ENCODE peak calls at places on chromosomes 11 and 22, in six cellular contexts. A is HepG2, T is AG09319, B is AG04450, W is GM13976, J is H9. I is an unnamed sample.
A peak's percentile ranks its signal among the peaks of the same experiment; 100 is the strongest.

GRCh38 chr11:34068098-34068497 is 16.6 kb downstream of the CAPRIN1 start:
- DNase-seq in A (no peak), T (no peak), B (no peak), W (no peak), J (no peak), I (no peak)

GRCh38 chr11:19919050-19919561 is 206.5 kb downstream of the NAV2 start:
- DNase-seq in A (no peak), T (peak; percentile 80), B (peak; percentile 85), W (no peak), J (no peak), I (no peak)

GRCh38 chr22:20793386-20794131 is 19.6 kb downstream of the SERPIND1 start:
- DNase-seq in A (no peak), T (no peak), B (no peak), W (no peak), J (no peak), I (no peak)

GRCh38 chr11:123045101-123045500 is 16.8 kb downstream of the HSPA8 start:
- DNase-seq in A (no peak), T (no peak), B (no peak), W (no peak), J (no peak), I (no peak)

GRCh38 chr11:72070486-72070885 is 9.9 kb downstream of the NUMA1 start:
- DNase-seq in A (no peak), T (no peak), B (no peak), W (no peak), J (no peak), I (no peak)

GRCh38 chr11:6572215-6572614 is 31.2 kb downstream of the RRP8 start:
- DNase-seq in A (no peak), T (peak; percentile 25), B (peak; percentile 39), W (no peak), J (no peak), I (no peak)

GRCh38 chr11:118620529-118621070 is 13.2 kb downstream of the PHLDB1 start:
- DNase-seq in A (peak; percentile 90), T (no peak), B (no peak), W (no peak), J (peak; percentile 50), I (no peak)

GRCh38 chr11:46338636-46338987 is 8.7 kb upstream of the DGKZ start:
- DNase-seq in A (no peak), T (no peak), B (no peak), W (no peak), J (no peak), I (no peak)

GRCh38 chr11:46291441-46292143 is 14.1 kb downstream of the CREB3L1 start:
- DNase-seq in A (no peak), T (no peak), B (no peak), W (no peak), J (no peak), I (no peak)

GRCh38 chr22:40472036-40472435 is 101.6 kb downstream of the SGSM3 start:
- DNase-seq in A (no peak), T (no peak), B (no peak), W (no peak), J (no peak), I (no peak)

GRCh38 chr11:134049303-134049702 is 19.6 kb upstream of the JAM3 start:
- DNase-seq in A (no peak), T (no peak), B (no peak), W (no peak), J (no peak), I (no peak)

GRCh38 chr11:88555018-88555828 is 217.7 kb upstream of the CTSC start:
- DNase-seq in A (no peak), T (peak; percentile 98), B (peak; percentile 91), W (no peak), J (no peak), I (no peak)

GRCh38 chr22:37318255-37319109 is 36.2 kb downstream of the CYTH4 start:
- DNase-seq in A (no peak), T (no peak), B (no peak), W (no peak), J (no peak), I (no peak)
- TF ChIP-seq CTCF in A (peak; percentile 18), T (no peak), B (peak; percentile 17), W (no peak), J (peak; percentile 25), I (no peak)

DNA sequence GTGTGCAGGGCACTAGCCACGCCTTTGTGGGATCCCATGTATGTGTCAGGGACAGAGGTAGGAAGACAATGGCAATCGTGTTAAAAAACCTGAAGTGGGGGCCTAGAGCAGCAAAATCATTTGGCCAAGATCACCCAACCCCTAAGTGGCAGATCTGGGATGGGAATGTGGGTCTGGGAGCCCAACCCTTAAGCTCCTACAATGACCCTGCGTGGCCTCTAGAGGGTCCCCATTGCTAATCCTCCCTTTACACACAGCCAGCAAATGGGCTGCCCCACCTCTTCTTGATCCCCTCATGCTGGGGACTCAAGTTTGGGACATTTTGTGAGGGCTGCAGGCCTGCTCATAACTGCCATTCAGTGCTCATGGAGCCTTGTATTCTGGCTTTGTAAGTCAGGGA is 73.2 kb upstream of the SUSD2 start:
- DNase-seq in A (no peak), T (no peak), B (no peak), W (no peak), J (peak; percentile 41), I (no peak)
- TF ChIP-seq CTCF in A (peak; percentile 10), T (no peak), B (no peak), W (no peak), J (peak; percentile 62), I (no peak)

GRCh38 chr11:24513837-24514594 is 17.2 kb downstream of the LUZP2 start:
- DNase-seq in A (no peak), T (no peak), B (no peak), W (peak; percentile 14), J (no peak), I (no peak)

GRCh38 chr11:24511518-24511917 is 14.7 kb downstream of the LUZP2 start:
- DNase-seq in A (no peak), T (no peak), B (no peak), W (no peak), J (no peak), I (no peak)

GRCh38 chr11:24509114-24509513 is 12.3 kb downstream of the LUZP2 start:
- DNase-seq in A (no peak), T (no peak), B (no peak), W (no peak), J (no peak), I (no peak)
- TF ChIP-seq CTCF in A (no peak), T (peak; percentile 24), B (peak; percentile 47), W (no peak), J (no peak), I (no peak)

GRCh38 chr11:124865181-124865901 is at the start of gene ROBO3:
- DNase-seq in A (no peak), T (no peak), B (no peak), W (no peak), J (no peak), I (no peak)

GRCh38 chr11:124864176-124864891 is 898 bp upstream of the ROBO3 start:
- DNase-seq in A (no peak), T (no peak), B (no peak), W (no peak), J (no peak), I (no peak)

GRCh38 chr11:124863826-124864165 is 1.4 kb upstream of the ROBO3 start:
- DNase-seq in A (no peak), T (no peak), B (no peak), W (no peak), J (no peak), I (no peak)

GRCh38 chr11:124865902-124866851 is 945 bp downstream of the ROBO3 start:
- DNase-seq in A (no peak), T (no peak), B (no peak), W (peak; percentile 82), J (peak; percentile 64), I (peak; percentile 84)

GRCh38 chr11:124864892-124865180 is 396 bp upstream of the ROBO3 start:
- DNase-seq in A (no peak), T (no peak), B (no peak), W (no peak), J (no peak), I (no peak)
- TF ChIP-seq CTCF in A (no peak), T (no peak), B (no peak), W (no peak), J (no peak), I (no peak)

DNA sequence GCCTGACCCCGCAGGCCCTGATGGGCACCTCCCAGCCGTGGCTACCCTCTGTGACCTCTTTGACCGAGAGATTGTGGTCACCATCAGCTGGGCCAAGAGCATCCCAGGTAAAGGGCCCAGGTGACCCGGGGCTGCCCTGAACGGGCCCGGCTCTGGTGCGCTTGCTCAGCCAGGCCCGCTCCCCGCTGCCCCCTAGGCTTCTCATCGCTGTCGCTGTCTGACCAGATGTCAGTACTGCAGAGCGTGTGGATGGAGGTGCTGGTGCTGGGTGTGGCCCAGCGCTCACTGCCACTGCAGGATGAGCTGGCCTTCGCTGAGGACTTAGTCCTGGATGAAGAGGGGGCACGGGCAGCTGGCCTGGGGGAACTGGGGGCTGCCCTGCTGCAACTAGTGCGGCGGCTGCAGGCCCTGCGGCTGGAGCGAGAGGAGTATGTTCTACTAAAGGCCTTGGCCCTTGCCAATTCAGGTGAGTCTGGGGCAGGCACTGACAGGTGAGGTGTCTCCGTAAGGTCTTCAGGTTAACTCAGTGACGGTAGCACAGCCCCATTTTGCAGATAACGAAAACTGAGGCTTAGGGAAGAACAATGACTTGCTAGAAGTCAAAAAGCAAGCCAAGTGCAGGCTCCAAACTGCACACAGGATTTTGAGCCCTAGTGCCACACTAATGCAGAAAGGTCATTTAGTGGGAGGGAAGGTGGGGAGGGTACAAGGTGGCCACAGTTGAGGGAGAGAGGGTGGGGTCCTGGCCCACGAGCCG is 2.4 kb downstream of the TRMT112 start:
- DNase-seq in A (no peak), T (no peak), B (no peak), W (no peak), J (no peak), I (no peak)
- TF ChIP-seq CTCF in A (no peak), T (no peak), B (no peak), W (no peak), J (no peak), I (no peak)

DNA sequence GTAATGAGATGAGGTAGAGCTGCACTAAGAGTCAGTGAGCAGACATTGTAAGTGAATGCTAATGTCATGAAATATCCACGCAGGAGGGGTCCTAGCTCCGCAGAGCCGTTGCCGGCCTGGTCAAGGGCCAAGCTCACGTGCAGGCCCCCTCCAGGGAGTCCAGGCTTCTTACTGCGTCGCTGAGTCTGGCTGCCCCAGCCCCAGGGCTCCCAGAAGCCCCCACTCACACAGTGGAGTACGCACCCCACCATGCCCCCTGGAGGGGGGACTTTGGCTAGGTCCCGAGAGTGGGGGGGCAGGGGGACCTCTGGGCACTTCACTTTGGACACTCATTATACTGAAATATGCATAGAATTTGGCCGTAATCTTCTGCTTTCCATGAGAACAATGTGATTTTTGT is 59.2 kb downstream of the BRD1 start:
- DNase-seq in A (no peak), T (no peak), B (no peak), W (no peak), J (no peak), I (no peak)
- TF ChIP-seq CTCF in A (no peak), T (no peak), B (no peak), W (no peak), J (no peak), I (no peak)

GRCh38 chr11:111574373-111575230 is 27.6 kb upstream of the SIK2 start:
- DNase-seq in A (no peak), T (no peak), B (no peak), W (no peak), J (no peak), I (no peak)
- TF ChIP-seq CTCF in A (no peak), T (peak; percentile 8), B (no peak), W (no peak), J (no peak), I (no peak)